ENCODE peak calls at places on chromosomes 3 and 15, in five cellular contexts. W is neural crest cell; C is IMR-90; X is effector CD8-positive, alpha-beta T cell; S is stimulated activated CD4-positive, alpha-beta T cell treated with anti-CD3 and anti-CD28 coated beads, Interleukin-15, amount 100 ng/mL, for 24 hours. F is an unnamed sample.

GRCh38 chr15:76340802-76341365 is 4.3 kb downstream of the ISL2 start:
- DNase-seq in W (peak; percentile 45), S (peak; percentile 71), C (no peak), X (no peak), F (peak; percentile 68)

GRCh38 chr15:28021281-28022039 is 77.7 kb downstream of the OCA2 start:
- DNase-seq in X (no peak), W (no peak), S (peak; percentile 50), C (peak; percentile 48), F (peak; percentile 23)

GRCh38 chr15:58805095-58805494 is 34.0 kb downstream of the MINDY2 start:
- DNase-seq in C (peak; percentile 23), X (no peak), S (no peak), W (no peak), F (no peak)

GRCh38 chr3:151990696-151991376 is 117.4 kb downstream of the SUCNR1 start:
- DNase-seq in X (no peak), W (no peak), S (no peak), C (no peak), F (no peak)

GRCh38 chr15:44676676-44677075 is 13.2 kb upstream of the SPG11 start:
- DNase-seq in C (no peak), X (no peak), S (peak; percentile 58), W (no peak), F (peak; percentile 77)

GRCh38 chr3:48561045-48561736 is 2.4 kb downstream of the UCN2 start:
- DNase-seq in S (no peak), X (no peak), C (peak; percentile 64), W (peak; percentile 62), F (no peak)

GRCh38 chr15:61656391-61656790 is 403.9 kb downstream of the VPS13C start:
- DNase-seq in C (no peak), X (no peak), S (no peak), W (no peak), F (no peak)

GRCh38 chr15:39887832-39888231 is 32.2 kb downstream of the GPR176 start:
- DNase-seq in C (peak; percentile 50), X (no peak), W (no peak), S (no peak), F (no peak)

GRCh38 chr3:155391583-155391982 is 98.1 kb upstream of the STRIT1 start:
- DNase-seq in C (peak; percentile 12), S (no peak), W (no peak), X (no peak), F (no peak)

GRCh38 chr15:66004618-66005262 is 135.4 kb downstream of the RAB11A start:
- DNase-seq in C (peak; percentile 31), W (peak; percentile 57), S (peak; percentile 7), X (no peak), F (peak; percentile 31)

GRCh38 chr3:121660356-121661171 is at the start of gene HCLS1:
- DNase-seq in W (no peak), C (no peak), S (peak; percentile 73), X (peak; percentile 55), F (peak; percentile 83)

GRCh38 chr15:69668049-69668705 is 215.6 kb downstream of the RPLP1 start:
- DNase-seq in W (no peak), S (no peak), X (no peak), C (no peak), F (no peak)

GRCh38 chr3:149564079-149564478 is 89.6 kb downstream of the TM4SF4 start:
- DNase-seq in C (peak; percentile 74), W (no peak), S (no peak), X (no peak), F (no peak)

GRCh38 chr3:137947120-137947519 is 62.8 kb upstream of the CLDN18 start:
- DNase-seq in S (no peak), C (no peak), X (no peak), W (no peak), F (no peak)

F was measured in activated CD4-positive, alpha-beta memory T cell treated with anti-CD3 and anti-CD28 coated beads for 36 hours.